ENCODE peak calls at places on chromosomes 4 and X, in ten cellular contexts. A is D721Med; L is IMR-90; B is fibroblast of mammary gland; G is CD8-positive, alpha-beta T cell; I is mucosa of descending colon; T is sigmoid colon; O is fibroblast of lung; V is tibial nerve; D is HCT116. Y is an unnamed sample.

GRCh38 chrX:11381464-11381863 is 88.3 kb downstream of the AMELX start:
- DNase-seq in A (no peak), L (peak), O (peak), I (peak), G (no peak), B (peak), V (peak), T (peak), D (peak), Y (peak)

GRCh38 chr4:94635172-94635571 is 122.6 kb upstream of the BMPR1B start:
- DNase-seq in L (peak), I (no peak), T (no peak), O (peak), B (peak), A (no peak), D (no peak), G (no peak), V (no peak), Y (no peak)

GRCh38 chr4:38449506-38450174 is 214.4 kb upstream of the KLF3 start:
- DNase-seq in D (no peak), T (no peak), A (no peak), L (peak), I (peak), G (no peak), O (peak), V (no peak), B (peak), Y (no peak)

GRCh38 chr4:141155586-141155985 is 22.3 kb upstream of the RNF150 start:
- DNase-seq in D (no peak), B (no peak), T (no peak), L (no peak), V (no peak), I (no peak), A (no peak), O (peak), G (no peak), Y (no peak)

GRCh38 chr4:127965062-127965802 is at the start of the genes ABHD18 and MFSD8:
- DNase-seq in G (peak), I (peak), T (peak), L (peak), V (peak), B (peak), D (peak), O (peak), A (peak), Y (peak)

GRCh38 chrX:56733459-56734046 is 4.5 kb downstream of the NBDY start:
- DNase-seq in L (peak), O (peak), A (no peak), I (peak), V (peak), G (peak), D (no peak), B (peak), T (peak), Y (peak)

GRCh38 chr4:96052827-96053226 is 212.9 kb downstream of the PDHA2 start:
- DNase-seq in O (no peak), V (no peak), L (no peak), D (no peak), B (peak), A (no peak), G (no peak), T (no peak), I (no peak), Y (no peak)

GRCh38 chr4:186727977-186728519 is 4.4 kb upstream of the FAT1 start:
- DNase-seq in O (no peak), L (no peak), V (no peak), G (no peak), I (peak), B (peak), D (peak), T (no peak), A (no peak), Y (peak)

GRCh38 chr4:124018383-124019317 is 622.1 kb downstream of the SPRY1 start:
- DNase-seq in V (peak), I (peak), B (peak), D (no peak), T (peak), O (peak), L (peak), G (no peak), A (no peak), Y (no peak)

GRCh38 chr4:7323872-7324650 is 110.7 kb downstream of the PSAPL1 start:
- DNase-seq in V (no peak), I (no peak), B (no peak), G (no peak), L (no peak), A (peak), T (no peak), O (no peak), D (peak), Y (no peak)

GRCh38 chr4:118969359-118969758 is 80.7 kb downstream of the SYNPO2 start:
- DNase-seq in B (peak), L (peak), T (peak), G (no peak), I (peak), A (no peak), D (peak), V (peak), O (peak), Y (peak)

GRCh38 chr4:2515835-2516550 is 20.5 kb upstream of the FAM193A start:
- DNase-seq in V (peak), O (no peak), I (no peak), B (no peak), D (no peak), T (peak), A (no peak), G (no peak), L (no peak), Y (no peak)

GRCh38 chr4:127634181-127634580 is 1.4 kb downstream of the INTU start:
- DNase-seq in V (no peak), O (peak), D (no peak), G (no peak), A (no peak), L (peak), I (no peak), B (peak), T (no peak), Y (no peak)

GRCh38 chr4:148238086-148238485 is 204.1 kb downstream of the NR3C2 start:
- DNase-seq in T (no peak), V (no peak), G (no peak), B (peak), I (no peak), A (no peak), L (no peak), D (no peak), O (peak), Y (no peak)

GRCh38 chrX:86295293-86295692 is 147.0 kb downstream of the DACH2 start:
- DNase-seq in O (no peak), A (no peak), L (no peak), B (no peak), I (no peak), T (no peak), D (no peak), G (no peak), V (no peak), Y (no peak)

GRCh38 chrX:7132335-7133035 is 15.0 kb upstream of the STS start:
- DNase-seq in T (no peak), B (peak), L (peak), G (peak), O (peak), I (peak), A (no peak), V (peak), D (peak), Y (peak)

GRCh38 chrX:132622130-132622529 is 133.3 kb upstream of the MBNL3 start:
- DNase-seq in G (no peak), O (peak), L (peak), A (no peak), V (no peak), B (peak), T (no peak), D (peak), I (no peak), Y (no peak)

GRCh38 chr4:2079926-2080325 is 20.8 kb downstream of the NAT8L start:
- DNase-seq in V (no peak), I (no peak), D (no peak), G (no peak), T (peak), O (no peak), B (no peak), A (no peak), L (no peak), Y (no peak)

GRCh38 chr4:1910643-1911042 is 39.5 kb downstream of the NSD2 start:
- DNase-seq in V (peak), D (no peak), G (no peak), I (peak), T (no peak), A (no peak), B (peak), O (peak), L (peak), Y (peak)

GRCh38 chrX:79161655-79162054 is 17.2 kb downstream of the GPR174 start:
- DNase-seq in L (no peak), G (peak), A (no peak), V (no peak), B (no peak), T (no peak), D (no peak), I (peak), O (no peak), Y (no peak)

GRCh38 chr4:155809835-155810234 is 51.0 kb downstream of the GUCY1B1 start:
- DNase-seq in B (peak), V (peak), T (no peak), I (peak), A (no peak), L (peak), G (no peak), O (peak), D (peak), Y (no peak)

GRCh38 chr4:107094332-107094731 is 58.2 kb upstream of the DKK2 start:
- DNase-seq in D (peak), I (no peak), A (no peak), O (peak), B (peak), L (peak), V (no peak), T (no peak), G (no peak), Y (no peak)

GRCh38 chr4:7434766-7435150 is at the start of gene PSAPL1:
- DNase-seq in I (peak), O (peak), D (peak), A (no peak), G (no peak), L (peak), T (no peak), V (no peak), B (peak), Y (no peak)

GRCh38 chrX:56564182-56564885 is 907 bp downstream of the UBQLN2 start:
- DNase-seq in B (peak), G (no peak), A (no peak), V (peak), O (peak), I (peak), T (no peak), L (peak), D (no peak), Y (no peak)

GRCh38 chrX:48458711-48459110 is 11.3 kb downstream of the SLC38A5 start:
- DNase-seq in L (no peak), V (no peak), O (no peak), I (no peak), G (no peak), D (no peak), A (no peak), B (no peak), T (no peak), Y (no peak)

GRCh38 chr4:3235581-3235980 is 13.4 kb upstream of the MSANTD1 start:
- DNase-seq in I (no peak), L (no peak), G (no peak), V (no peak), D (no peak), B (no peak), T (no peak), O (no peak), A (no peak), Y (no peak)

GRCh38 chr4:124907881-124908280 is 195.3 kb upstream of the ANKRD50 start:
- DNase-seq in O (peak), V (no peak), L (peak), I (no peak), A (no peak), T (no peak), B (peak), G (no peak), D (no peak), Y (no peak)

GRCh38 chr4:110533940-110534339 is 58.0 kb downstream of the ENPEP start:
- DNase-seq in G (no peak), I (no peak), T (no peak), D (peak), V (no peak), A (no peak), L (peak), O (peak), B (peak), Y (no peak)

GRCh38 chrX:67544871-67545771 is 1.3 kb downstream of the AR start:
- DNase-seq in T (peak), B (peak), O (peak), I (no peak), G (no peak), D (no peak), L (peak), A (no peak), V (no peak), Y (peak)

GRCh38 chr4:173527103-173527876 is 2.7 kb downstream of the HAND2 start:
- DNase-seq in V (no peak), L (no peak), D (no peak), B (peak), O (no peak), T (peak), G (no peak), A (no peak), I (no peak), Y (peak)

GRCh38 chr4:157824006-157824405 is 348.8 kb downstream of the GASK1B start:
- DNase-seq in L (no peak), B (no peak), T (no peak), G (no peak), I (no peak), O (no peak), A (no peak), D (no peak), V (no peak), Y (no peak)

GRCh38 chrX:9141496-9141895 is 107.6 kb upstream of the FAM9B start:
- DNase-seq in V (no peak), B (peak), D (no peak), G (no peak), O (peak), A (no peak), T (no peak), L (peak), I (no peak), Y (no peak)

GRCh38 chr4:163166041-163166579 is 580 bp downstream of the NAF1 start:
- DNase-seq in G (peak), L (peak), I (peak), D (no peak), O (peak), A (peak), V (peak), B (peak), T (peak), Y (peak)

GRCh38 chr4:55378617-55379467 is 16.9 kb upstream of the TMEM165 start:
- DNase-seq in D (peak), T (no peak), I (peak), O (no peak), V (no peak), A (no peak), B (peak), G (no peak), L (no peak), Y (no peak)

GRCh38 chrX:1531106-1531890 is 5.7 kb downstream of the P2RY8 start:
- DNase-seq in L (no peak), B (no peak), V (no peak), A (no peak), I (no peak), D (no peak), T (peak), O (no peak), G (no peak), Y (no peak)

GRCh38 chr4:142194905-142195304 is 558.5 kb downstream of the IL15 start:
- DNase-seq in A (no peak), L (peak), D (no peak), T (no peak), B (peak), O (peak), V (no peak), G (no peak), I (no peak), Y (no peak)

GRCh38 chr4:44869222-44869882 is 143.0 kb upstream of the GNPDA2 start:
- DNase-seq in V (no peak), L (no peak), A (no peak), T (no peak), B (peak), O (no peak), D (no peak), G (no peak), I (no peak), Y (no peak)
- TF ChIP-seq CTCF in V (no peak), L (no peak), A (peak), T (no peak), B (peak), O (no peak), D (no peak), G (no peak), I (no peak), Y (no peak)

DNA sequence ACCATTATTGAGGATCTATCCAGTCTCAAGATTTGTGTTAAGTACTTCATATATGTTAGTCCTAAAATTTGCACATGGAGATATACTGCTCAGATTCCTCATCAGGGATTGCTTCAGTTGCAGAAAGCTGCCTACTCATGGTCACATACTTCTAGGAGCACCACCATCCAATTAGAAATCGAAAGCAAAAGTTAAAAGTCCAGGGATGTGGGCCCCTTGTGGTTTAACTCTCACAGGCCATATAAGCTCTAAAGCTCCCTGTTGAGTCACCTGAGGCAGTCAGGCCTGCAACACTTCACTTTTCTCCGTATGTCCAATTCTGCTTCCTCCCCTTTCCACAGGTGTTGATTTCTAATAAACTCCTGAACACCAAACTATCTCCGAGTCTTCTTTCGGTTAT is 84.2 kb downstream of the CNOT6L start:
- DNase-seq in O (peak), L (peak), T (no peak), I (peak), D (no peak), A (no peak), G (no peak), B (peak), V (no peak), Y (no peak)
- TF ChIP-seq CTCF in O (no peak), L (no peak), T (no peak), I (no peak), D (no peak), A (no peak), G (no peak), B (no peak), V (no peak), Y (no peak)

DNA sequence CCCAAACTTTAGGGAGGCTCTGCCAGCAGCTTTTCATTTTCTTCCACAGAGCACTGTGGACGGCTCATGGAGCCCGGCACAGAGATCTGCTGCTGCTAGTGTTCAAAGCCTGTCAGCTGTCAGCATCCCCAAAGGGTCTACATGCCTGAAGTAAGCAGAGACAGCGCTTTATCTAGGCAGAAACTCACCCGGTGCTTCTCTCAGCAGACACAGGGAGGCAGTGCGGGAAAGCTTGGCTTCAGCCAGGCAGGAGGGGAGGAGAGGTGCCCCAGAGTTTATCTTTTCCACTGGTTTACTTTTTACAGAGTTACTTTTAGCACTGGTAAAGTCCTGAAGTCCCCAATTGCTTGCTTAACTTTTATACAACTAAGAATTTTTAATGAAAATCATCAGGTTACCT is 339.3 kb downstream of the NKX6-1 start:
- DNase-seq in V (no peak), L (no peak), A (no peak), B (peak), D (peak), G (no peak), O (peak), I (no peak), T (no peak), Y (peak)
- TF ChIP-seq CTCF in V (no peak), L (no peak), A (no peak), B (peak), D (peak), G (no peak), O (peak), I (no peak), T (no peak), Y (no peak)

GRCh38 chr4:177785000-177785399 is 342.8 kb upstream of the AGA start:
- DNase-seq in V (no peak), G (no peak), I (no peak), B (no peak), T (no peak), A (no peak), L (no peak), O (no peak), D (no peak), Y (no peak)
- TF ChIP-seq CTCF in V (no peak), G (no peak), I (no peak), B (no peak), T (no peak), A (no peak), L (no peak), O (no peak), D (no peak), Y (no peak)

GRCh38 chrX:102341867-102342266 is 94.9 kb downstream of the NXF2 start:
- DNase-seq in A (no peak), B (no peak), I (no peak), G (no peak), O (no peak), T (no peak), L (no peak), V (no peak), D (no peak), Y (no peak)
- TF ChIP-seq CTCF in A (no peak), B (peak), I (no peak), G (no peak), O (peak), T (no peak), L (peak), V (no peak), D (peak), Y (peak)

GRCh38 chr4:40669504-40669903 is 39.8 kb upstream of the RBM47 start:
- DNase-seq in G (no peak), D (no peak), V (no peak), B (no peak), I (no peak), A (no peak), O (no peak), L (no peak), T (no peak), Y (no peak)
- TF ChIP-seq CTCF in G (no peak), D (no peak), V (no peak), B (no peak), I (no peak), A (no peak), O (no peak), L (no peak), T (no peak), Y (no peak)

DNA sequence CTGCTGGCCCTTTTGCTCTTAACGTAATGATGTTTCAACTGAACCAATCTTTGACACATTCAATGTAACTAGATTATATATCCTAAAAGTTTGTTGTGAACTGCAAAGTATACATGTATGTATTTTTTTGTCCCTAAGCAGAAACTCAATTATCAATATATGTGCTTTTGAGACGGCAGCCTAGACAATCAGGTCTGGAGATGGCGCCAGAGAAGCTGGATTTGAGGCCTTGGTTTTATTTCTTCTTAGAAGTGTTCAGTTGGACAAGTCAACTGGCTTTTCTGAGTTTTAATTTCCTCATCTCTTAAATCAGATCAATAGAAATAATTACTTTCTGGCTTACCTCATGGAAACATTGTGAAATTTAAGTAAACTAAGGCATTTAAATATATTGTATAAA is 62.5 kb downstream of the DCAF8L1 start:
- DNase-seq in A (no peak), G (no peak), V (no peak), L (peak), D (peak), B (no peak), I (peak), T (no peak), O (peak), Y (no peak)
- TF ChIP-seq CTCF in A (peak), G (no peak), V (no peak), L (peak), D (peak), B (peak), I (peak), T (no peak), O (no peak), Y (no peak)

GRCh38 chr4:48906283-48907173 is at the start of gene OCIAD2:
- DNase-seq in A (peak), O (peak), D (peak), L (no peak), B (no peak), T (peak), I (peak), V (no peak), G (peak), Y (peak)
- TF ChIP-seq CTCF in A (peak), O (no peak), D (peak), L (no peak), B (no peak), T (no peak), I (no peak), V (no peak), G (peak), Y (no peak)

GRCh38 chr4:140151700-140152014 is 2.3 kb downstream of the MAML3 start:
- DNase-seq in V (peak), A (peak), D (peak), O (peak), G (no peak), L (peak), I (peak), T (peak), B (peak), Y (no peak)
- TF ChIP-seq CTCF in V (no peak), A (no peak), D (no peak), O (no peak), G (no peak), L (no peak), I (no peak), T (no peak), B (no peak), Y (no peak)

GRCh38 chr4:16029329-16029728 is 54.5 kb downstream of the PROM1 start:
- DNase-seq in D (no peak), G (no peak), B (peak), L (peak), O (peak), V (no peak), A (no peak), I (no peak), T (no peak), Y (no peak)
- TF ChIP-seq CTCF in D (no peak), G (no peak), B (no peak), L (no peak), O (no peak), V (no peak), A (no peak), I (no peak), T (no peak), Y (no peak)